ENCODE peak calls at places on chromosome 18, in four cellular contexts. Z is GM12865; C is activated B cell treated with CpG ODN at 0.5 μM for 24 hours; T is activated effector memory CD4-positive, alpha-beta T cell treated with anti-CD3 and anti-CD28 coated beads, Interleukin-2, amount 50 U/mL, for 16 hours. W is an unnamed sample.

GRCh38 chr18:77059294-77059916 is 73.2 kb downstream of the MBP start:
- DNase-seq in Z (peak; percentile 83), C (no peak), T (peak; percentile 65), W (peak; percentile 77)

GRCh38 chr18:55334875-55335274 is 253.1 kb downstream of the TCF4 start:
- DNase-seq in Z (no peak), C (no peak), T (no peak), W (no peak)

GRCh38 chr18:79525556-79526467 is 130.1 kb downstream of the NFATC1 start:
- DNase-seq in Z (no peak), C (peak; percentile 16), T (peak; percentile 61), W (no peak)

GRCh38 chr18:6056171-6056932 is 161.0 kb upstream of the TMEM200C start:
- DNase-seq in Z (peak; percentile 24), C (no peak), T (no peak), W (no peak)

GRCh38 chr18:47997338-47997780 is 66.9 kb upstream of the SMAD2 start:
- DNase-seq in Z (peak; percentile 17), C (no peak), T (peak; percentile 73), W (peak; percentile 90)

GRCh38 chr18:45014047-45014501 is 333.4 kb downstream of the SETBP1 start:
- DNase-seq in Z (no peak), C (no peak), T (no peak), W (no peak)

GRCh38 chr18:22470511-22471181 is 52.9 kb upstream of the CTAGE1 start:
- DNase-seq in Z (no peak), C (no peak), T (no peak), W (no peak)

GRCh38 chr18:79494936-79495335 is 99.2 kb downstream of the NFATC1 start:
- DNase-seq in Z (no peak), C (no peak), T (peak; percentile 27), W (no peak)

GRCh38 chr18:48308027-48308635 is 101.1 kb downstream of the ZBTB7C start:
- DNase-seq in Z (no peak), C (no peak), T (peak; percentile 31), W (no peak)

GRCh38 chr18:31819925-31820229 is 59.2 kb upstream of the SLC25A52 start:
- DNase-seq in Z (no peak), C (no peak), T (no peak), W (no peak)

GRCh38 chr18:3256693-3257626 is 5.0 kb upstream of the MYL12B start:
- DNase-seq in Z (peak; percentile 35), C (no peak), T (no peak), W (no peak)

GRCh38 chr18:7950380-7951143 is 383.4 kb downstream of the PTPRM start:
- DNase-seq in Z (no peak), C (no peak), T (no peak), W (no peak)

GRCh38 chr18:44899832-44900231 is 219.1 kb downstream of the SETBP1 start:
- DNase-seq in Z (peak; percentile 19), C (no peak), T (no peak), W (no peak)

GRCh38 chr18:78641689-78642231 is 337.9 kb upstream of the SALL3 start:
- DNase-seq in Z (no peak), C (no peak), T (no peak), W (no peak)

GRCh38 chr18:64707052-64707451 is 558.2 kb upstream of the LINC00305 start:
- DNase-seq in Z (no peak), C (no peak), T (no peak), W (no peak)

GRCh38 chr18:23658296-23658695 is 4.4 kb downstream of the ANKRD29 start:
- DNase-seq in Z (no peak), C (no peak), T (no peak), W (no peak)

GRCh38 chr18:35019929-35020328 is 21.3 kb upstream of the MAPRE2 start:
- DNase-seq in Z (no peak), C (no peak), T (no peak), W (no peak)

GRCh38 chr18:52536039-52536438 is 196.0 kb downstream of the DCC start:
- DNase-seq in Z (no peak), C (no peak), T (no peak), W (no peak)

GRCh38 chr18:8869696-8870095 is 164.3 kb downstream of the MTCL1 start:
- DNase-seq in Z (no peak), C (no peak), T (no peak), W (no peak)

GRCh38 chr18:69876490-69876889 is 71.2 kb downstream of the CD226 start:
- DNase-seq in Z (no peak), C (no peak), T (no peak), W (no peak)

GRCh38 chr18:66833646-66834045 is 229.8 kb upstream of the CDH19 start:
- DNase-seq in Z (no peak), C (no peak), T (no peak), W (no peak)

GRCh38 chr18:45785015-45785597 is 40.4 kb upstream of the SIGLEC15 start:
- DNase-seq in Z (peak; percentile 19), C (no peak), T (no peak), W (no peak)

GRCh38 chr18:5414546-5414945 is 119.0 kb upstream of the ZBTB14 start:
- DNase-seq in Z (no peak), C (no peak), T (no peak), W (no peak)

GRCh38 chr18:33593261-33593660 is 15.2 kb downstream of the ASXL3 start:
- DNase-seq in Z (no peak), C (no peak), T (no peak), W (no peak)

GRCh38 chr18:48889115-48889941 is 61.4 kb downstream of the SMAD7 start:
- DNase-seq in Z (no peak), C (peak; percentile 14), T (peak; percentile 54), W (peak; percentile 85)

GRCh38 chr18:35386600-35387366 is 9.6 kb upstream of the ZNF396 start:
- DNase-seq in Z (peak; percentile 87), C (no peak), T (peak; percentile 81), W (peak; percentile 66)

GRCh38 chr18:48542513-48543181 is 3.8 kb downstream of the CTIF start:
- DNase-seq in Z (no peak), C (no peak), T (no peak), W (no peak)

GRCh38 chr18:13464432-13465125 is 246.0 kb downstream of the LDLRAD4 start:
- DNase-seq in Z (peak; percentile 90), C (peak; percentile 54), T (peak; percentile 88), W (no peak)

GRCh38 chr18:69586581-69586980 is 185.9 kb downstream of the DOK6 start:
- DNase-seq in Z (no peak), C (no peak), T (no peak), W (no peak)

GRCh38 chr18:29439398-29439797 is 1262.5 kb upstream of the CDH2 start:
- DNase-seq in Z (no peak), C (no peak), T (no peak), W (no peak)

GRCh38 chr18:75904416-75904815 is 476.9 kb upstream of the SMIM21 start:
- DNase-seq in Z (no peak), C (no peak), T (no peak), W (no peak)

GRCh38 chr18:35123811-35124210 is 82.6 kb downstream of the MAPRE2 start:
- DNase-seq in Z (no peak), C (no peak), T (no peak), W (no peak)

W was measured in WERI-Rb-1.